ENCODE peak calls at places on chromosomes 16 and 17, in six cellular contexts. D, Z, W, I, T and S are unnamed samples.

GRCh38 chr17:4365628-4366311 is 705 bp downstream of the UBE2G1 start:
- DNase-seq in D (no peak), Z (peak), W (peak), I (no peak), T (peak), S (peak)

GRCh38 chr16:68091604-68092261 is 6.6 kb downstream of the NFATC3 start:
- DNase-seq in D (peak), Z (no peak), W (no peak), I (no peak), T (no peak), S (no peak)

GRCh38 chr17:8186446-8186786 is 3.6 kb downstream of the BORCS6 start:
- DNase-seq in D (no peak), Z (no peak), W (no peak), I (no peak), T (no peak), S (no peak)

GRCh38 chr17:41486809-41487530 is 2.7 kb downstream of the KRT36 start:
- DNase-seq in D (no peak), Z (peak), W (peak), I (peak), T (no peak), S (peak)

GRCh38 chr16:2799852-2800226 is 1.6 kb downstream of the PRSS41 start:
- DNase-seq in D (no peak), Z (no peak), W (no peak), I (no peak), T (no peak), S (peak)

GRCh38 chr17:75689441-75689873 is 22.3 kb downstream of the SAP30BP start:
- DNase-seq in D (no peak), Z (no peak), W (peak), I (peak), T (no peak), S (no peak)

GRCh38 chr17:10262451-10262850 is 64.0 kb upstream of the GAS7 start:
- DNase-seq in D (no peak), Z (no peak), W (peak), I (no peak), T (no peak), S (no peak)

GRCh38 chr16:1278456-1278855 is 22.6 kb downstream of the TPSD1 start:
- DNase-seq in D (no peak), Z (no peak), W (no peak), I (no peak), T (no peak), S (no peak)

GRCh38 chr17:76738468-76738850 is 540 bp downstream of the MFSD11 start:
- DNase-seq in D (no peak), Z (no peak), W (no peak), I (peak), T (no peak), S (no peak)

GRCh38 chr16:67672739-67673662 is 6.4 kb downstream of the C16orf86 start:
- DNase-seq in D (peak), Z (peak), W (peak), I (peak), T (peak), S (peak)

GRCh38 chr16:68529608-68529930 is 9.5 kb upstream of the ZFP90 start:
- DNase-seq in D (no peak), Z (no peak), W (no peak), I (no peak), T (no peak), S (no peak)

GRCh38 chr17:8277317-8277716 is 11.2 kb upstream of the RANGRF start:
- DNase-seq in D (no peak), Z (no peak), W (no peak), I (no peak), T (no peak), S (no peak)

GRCh38 chr17:2709173-2709661 is 2.3 kb downstream of the CLUH start:
- DNase-seq in D (no peak), Z (no peak), W (no peak), I (peak), T (no peak), S (peak)

GRCh38 chr17:38329284-38329683 is 14.5 kb downstream of the GPR179 start:
- DNase-seq in D (no peak), Z (no peak), W (no peak), I (no peak), T (no peak), S (no peak)

GRCh38 chr17:64084940-64085649 is 44.8 kb downstream of the ERN1 start:
- DNase-seq in D (no peak), Z (no peak), W (no peak), I (no peak), T (no peak), S (no peak)